ENCODE peak calls at places on chromosomes 5 and 9, in five cellular contexts. D is vagina, O is heart left ventricle, L is tibial nerve, W is right lobe of liver. Z is an unnamed sample. For H3K27me3, the result is how much of the 10 kb centered on the place peaks cover.

GRCh38 chr5:36734422-36734821 is 128.0 kb downstream of the SLC1A3 start:
- DNase-seq in D (no peak), W (no peak), O (no peak), L (no peak), Z (peak)

GRCh38 chr9:104905931-104906330 is 22.0 kb downstream of the ABCA1 start:
- DNase-seq in W (no peak), O (no peak), L (no peak), D (no peak), Z (no peak)

GRCh38 chr5:79001471-79001870 is 16.4 kb upstream of the ARSB start:
- DNase-seq in W (no peak), L (no peak), O (no peak), D (no peak), Z (no peak)

GRCh38 chr9:81305561-81306182 is 383.7 kb downstream of the TLE1 start:
- DNase-seq in O (no peak), L (no peak), W (peak), D (no peak), Z (no peak)

GRCh38 chr9:111298831-111299603 is 31.0 kb downstream of the OR2K2 start:
- DNase-seq in W (no peak), L (peak), O (peak), D (no peak), Z (peak)

GRCh38 chr5:124790895-124791732 is 44.7 kb upstream of the ZNF608 start:
- DNase-seq in D (no peak), W (no peak), L (no peak), O (no peak), Z (no peak)

GRCh38 chr5:122498163-122498562 is 186.1 kb downstream of the SNCAIP start:
- DNase-seq in D (no peak), O (no peak), W (no peak), L (no peak), Z (no peak)

GRCh38 chr9:127991017-127991756 is 10.4 kb upstream of the EEIG1 start:
- DNase-seq in L (no peak), O (no peak), D (no peak), W (peak), Z (no peak)

GRCh38 chr5:150158170-150158949 is 2.7 kb upstream of the PDGFRB start:
- DNase-seq in L (no peak), O (no peak), D (no peak), W (no peak), Z (no peak)

GRCh38 chr9:4490705-4491620 is 695 bp downstream of the SLC1A1 start:
- DNase-seq in D (no peak), O (peak), W (peak), L (no peak), Z (no peak)

GRCh38 chr9:83538172-83538889 is at the start of gene FRMD3:
- DNase-seq in W (peak), D (no peak), L (peak), O (peak), Z (peak)

GRCh38 chr9:68897557-68898145 is 116.3 kb downstream of the PRKACG start:
- DNase-seq in D (no peak), W (no peak), L (no peak), O (no peak), Z (no peak)

GRCh38 chr5:124697482-124697881 is 49.0 kb downstream of the ZNF608 start:
- DNase-seq in W (no peak), D (no peak), L (no peak), O (no peak), Z (no peak)

GRCh38 chr5:161549106-161549505 is 2.6 kb upstream of the GABRB2 start:
- DNase-seq in W (no peak), L (no peak), O (no peak), D (no peak), Z (no peak)

GRCh38 chr9:113187935-113188595 is 33.0 kb downstream of the FKBP15 start:
- DNase-seq in D (peak), O (peak), W (peak), L (peak), Z (no peak)

GRCh38 chr9:122498883-122499288 is 11.7 kb upstream of the OR1J2 start:
- DNase-seq in W (no peak), D (no peak), L (no peak), O (no peak), Z (peak)

GRCh38 chr5:172322028-172322965 is 38.7 kb upstream of the UBTD2 start:
- DNase-seq in O (no peak), W (no peak), L (no peak), D (no peak), Z (no peak)

DNA sequence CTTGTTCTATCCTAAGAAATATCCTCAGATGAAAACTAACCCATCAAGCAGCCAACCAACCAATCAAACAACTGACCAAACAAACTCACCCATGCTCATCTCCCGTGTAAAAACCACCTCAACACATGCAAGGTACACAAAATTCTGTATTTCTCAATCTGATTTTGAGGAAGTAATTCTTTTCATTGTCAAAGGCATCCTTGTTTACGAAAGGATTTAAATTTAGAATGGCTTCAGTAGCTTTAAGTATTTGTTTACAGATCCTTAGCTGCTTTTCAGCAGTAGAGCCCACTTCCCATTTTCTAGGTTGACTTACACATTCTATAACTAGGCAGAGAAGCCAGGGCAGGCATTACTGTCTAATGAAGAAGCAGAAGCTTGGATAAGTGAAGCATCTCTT is 78.6 kb downstream of the NTRK2 start:
- DNase-seq in W (no peak), L (no peak), O (no peak), D (no peak), Z (no peak)
- TF ChIP-seq POLR2A in W (no peak), L (no peak), O (no peak), D (no peak), Z (no peak)

DNA sequence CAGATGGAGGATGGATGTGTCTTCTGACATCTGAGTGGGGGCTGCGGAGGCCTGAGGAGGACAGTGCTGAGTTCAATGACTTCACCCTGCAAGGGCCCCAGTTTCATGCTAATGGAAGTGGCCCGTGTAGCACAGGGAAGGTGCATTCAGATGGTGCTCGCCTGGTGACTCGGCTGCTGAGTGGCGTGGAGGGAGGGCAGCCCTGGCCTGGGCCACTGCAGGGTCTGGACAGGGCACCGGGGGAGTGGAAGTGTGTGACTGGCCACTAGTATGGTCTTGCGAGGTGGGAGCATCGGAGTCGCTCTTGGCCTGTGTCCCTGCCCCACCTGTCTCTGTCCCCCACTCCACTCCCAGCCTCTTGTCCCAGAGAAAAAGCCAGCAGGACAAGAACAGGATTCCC is 1.7 kb upstream of the SLC9A3 start:
- DNase-seq in L (no peak), D (no peak), W (peak), O (no peak), Z (no peak)
- H3K27me3 ChIP-seq in L (under half), D (under half), W (under half), O (half or more), Z (under half)

GRCh38 chr5:77486344-77486962 is 5.7 kb downstream of the WDR41 start:
- DNase-seq in W (no peak), L (no peak), D (no peak), O (no peak), Z (peak)
- TF ChIP-seq CTCF in W (no peak), L (no peak), D (no peak), O (no peak), Z (no peak)

GRCh38 chr5:10034008-10034407 is 215.7 kb downstream of the ATPSCKMT start:
- DNase-seq in D (no peak), L (no peak), O (peak), W (no peak), Z (no peak)

GRCh38 chr5:10030219-10030831 is 219.4 kb downstream of the ATPSCKMT start:
- DNase-seq in L (no peak), O (no peak), W (no peak), D (no peak), Z (no peak)

GRCh38 chr5:10036136-10036535 is 213.6 kb downstream of the ATPSCKMT start:
- DNase-seq in D (no peak), W (no peak), O (no peak), L (no peak), Z (no peak)

DNA sequence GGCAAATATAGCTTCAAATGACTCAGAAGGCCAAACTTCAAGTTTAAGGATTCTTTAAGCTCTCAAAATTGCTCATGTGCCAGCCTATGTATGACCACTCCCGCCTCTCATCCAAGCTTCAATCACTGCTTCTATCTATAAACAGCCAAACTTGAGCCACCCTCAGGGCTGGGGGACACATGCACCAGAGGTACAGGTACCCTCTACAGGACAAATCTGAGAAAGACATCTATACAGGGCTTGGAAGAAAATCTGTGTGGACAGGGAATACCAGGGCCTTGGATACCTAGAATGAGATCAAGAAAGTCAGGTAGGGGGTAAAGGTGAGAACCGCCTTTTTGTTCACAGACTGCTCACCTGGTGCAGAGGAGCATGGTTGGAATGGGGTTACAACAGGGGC is 217.9 kb downstream of the ATPSCKMT start:
- DNase-seq in L (no peak), W (no peak), D (no peak), O (no peak), Z (no peak)
- TF ChIP-seq POLR2A in L (no peak), W (no peak), D (no peak), O (no peak), Z (no peak)

GRCh38 chr9:37033141-37033540 is 927 bp downstream of the PAX5 start:
- DNase-seq in W (no peak), L (no peak), D (no peak), O (no peak), Z (no peak)

GRCh38 chr9:37032713-37033112 is 1.4 kb downstream of the PAX5 start:
- DNase-seq in D (no peak), L (no peak), O (no peak), W (no peak), Z (no peak)

GRCh38 chr9:37034938-37035471 is 937 bp upstream of the PAX5 start:
- DNase-seq in O (no peak), L (no peak), D (no peak), W (no peak), Z (no peak)

GRCh38 chr9:37034320-37034937 is 361 bp upstream of the PAX5 start:
- DNase-seq in D (no peak), W (no peak), O (no peak), L (no peak), Z (peak)

GRCh38 chr9:37033753-37034319 is at the start of gene PAX5:
- DNase-seq in O (no peak), W (no peak), L (no peak), D (no peak), Z (no peak)
- H3K27me3 ChIP-seq in O (half or more), W (under half), L (under half), D (under half), Z (under half)